ENCODE peak calls at places on chromosome 1, in ten cellular contexts. J is gastrocnemius medialis, M is progenitor cell of endocrine pancreas, U is astrocyte of the cerebellum, D is left lung, P is glutamatergic neuron, N is foreskin keratinocyte, Y is fibroblast of the aortic adventitia, W is ovary, C is HCT116. I is an unnamed sample.
A peak's percentile ranks its signal among the peaks of the same experiment; 100 is the strongest.

GRCh38 chr1:18110598-18110939 is 3.0 kb downstream of the IGSF21 start:
- DNase-seq in W (no peak), M (no peak), J (no peak), P (peak; percentile 40), C (no peak), D (no peak), N (no peak), U (no peak), Y (no peak), I (no peak)

GRCh38 chr1:147080671-147081394 is 91.4 kb downstream of the PRKAB2 start:
- DNase-seq in J (no peak), C (no peak), W (no peak), P (peak; percentile 56), Y (no peak), N (peak; percentile 26), M (no peak), U (no peak), D (no peak), I (no peak)

GRCh38 chr1:27292111-27292510 is 29.9 kb upstream of the TMEM222 start:
- DNase-seq in U (no peak), Y (no peak), P (no peak), D (no peak), W (no peak), M (no peak), C (peak; percentile 6), N (no peak), J (no peak), I (no peak)

GRCh38 chr1:174333437-174333836 is 114.3 kb upstream of the GPR52 start:
- DNase-seq in D (no peak), P (no peak), Y (no peak), M (no peak), W (no peak), U (no peak), J (no peak), N (no peak), C (no peak), I (no peak)

GRCh38 chr1:247576514-247576913 is 11.6 kb upstream of the OR2G2 start:
- DNase-seq in N (no peak), Y (no peak), C (peak; percentile 4), W (no peak), U (no peak), J (no peak), D (no peak), M (no peak), P (no peak), I (no peak)

GRCh38 chr1:64072089-64072835 is 131.2 kb upstream of the UBE2U start:
- DNase-seq in C (no peak), P (no peak), U (peak; percentile 72), W (no peak), M (no peak), D (no peak), Y (peak; percentile 75), N (peak; percentile 56), J (no peak), I (no peak)

GRCh38 chr1:61244114-61244513 is 161.8 kb downstream of the NFIA start:
- DNase-seq in J (no peak), D (no peak), N (no peak), C (peak; percentile 32), U (peak; percentile 98), Y (peak; percentile 94), M (no peak), W (no peak), P (no peak), I (no peak)

GRCh38 chr1:203142684-203143408 is 15.3 kb downstream of the ADORA1 start:
- DNase-seq in M (no peak), P (no peak), U (no peak), Y (no peak), N (no peak), D (no peak), W (no peak), C (no peak), J (no peak), I (no peak)

DNA sequence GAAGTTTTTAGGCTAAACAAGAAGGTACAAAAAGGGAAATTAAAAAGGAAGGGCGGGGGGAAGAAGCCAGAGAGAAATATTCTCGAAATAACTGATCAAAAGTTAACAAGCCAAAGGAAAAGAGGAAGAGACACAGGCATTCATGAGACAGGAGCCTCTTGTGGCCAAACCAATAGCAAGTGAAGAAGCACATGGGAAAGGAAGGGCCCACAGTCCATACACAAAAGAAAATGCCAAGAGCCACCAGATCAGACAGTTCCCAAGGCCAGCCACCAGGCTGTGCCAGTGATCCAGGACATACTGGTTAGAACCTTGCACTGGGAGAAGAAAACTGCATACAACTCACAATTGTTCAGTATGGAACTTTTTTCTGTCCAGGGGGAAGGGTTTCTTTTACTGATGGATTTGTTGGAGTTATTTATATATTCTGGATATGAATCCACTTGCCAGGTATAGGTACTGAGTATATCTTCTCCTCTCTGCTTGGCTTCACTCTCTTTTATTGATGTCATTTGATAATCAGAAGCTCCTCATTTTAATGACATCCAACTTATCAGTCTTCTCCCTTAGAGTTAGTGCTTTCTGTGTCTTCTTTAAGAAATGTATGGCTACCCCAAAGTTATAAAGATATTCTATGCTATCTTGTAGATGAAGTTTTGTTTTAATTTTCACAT is 76.8 kb downstream of the CD46 start:
- DNase-seq in J (peak; percentile 90), P (peak; percentile 54), M (no peak), W (peak; percentile 63), N (peak; percentile 75), Y (peak; percentile 88), U (peak; percentile 63), C (peak; percentile 73), D (peak; percentile 75), I (peak; percentile 79)
- TF ChIP-seq CTCF in J (peak; percentile 93), P (peak; percentile 62), M (peak; percentile 53), W (peak; percentile 68), N (peak; percentile 95), Y (peak; percentile 85), U (peak; percentile 77), C (peak; percentile 83), D (peak; percentile 66), I (peak; percentile 64)

GRCh38 chr1:241817331-241817792 is 30.6 kb upstream of the EXO1 start:
- DNase-seq in W (no peak), P (no peak), C (no peak), U (peak; percentile 44), M (no peak), Y (peak; percentile 60), D (no peak), N (peak; percentile 31), J (no peak), I (no peak)

GRCh38 chr1:241815957-241816356 is 32.0 kb upstream of the EXO1 start:
- DNase-seq in N (no peak), J (no peak), P (no peak), C (no peak), D (no peak), M (no peak), U (no peak), Y (no peak), W (no peak), I (no peak)

GRCh38 chr1:241810769-241811402 is 37.1 kb upstream of the EXO1 start:
- DNase-seq in N (no peak), Y (no peak), J (no peak), C (no peak), D (no peak), M (no peak), W (no peak), U (no peak), P (no peak), I (no peak)

GRCh38 chr1:241817956-241818612 is 29.9 kb upstream of the EXO1 start:
- DNase-seq in D (no peak), M (no peak), C (no peak), Y (no peak), J (no peak), U (no peak), N (no peak), W (no peak), P (no peak), I (no peak)

DNA sequence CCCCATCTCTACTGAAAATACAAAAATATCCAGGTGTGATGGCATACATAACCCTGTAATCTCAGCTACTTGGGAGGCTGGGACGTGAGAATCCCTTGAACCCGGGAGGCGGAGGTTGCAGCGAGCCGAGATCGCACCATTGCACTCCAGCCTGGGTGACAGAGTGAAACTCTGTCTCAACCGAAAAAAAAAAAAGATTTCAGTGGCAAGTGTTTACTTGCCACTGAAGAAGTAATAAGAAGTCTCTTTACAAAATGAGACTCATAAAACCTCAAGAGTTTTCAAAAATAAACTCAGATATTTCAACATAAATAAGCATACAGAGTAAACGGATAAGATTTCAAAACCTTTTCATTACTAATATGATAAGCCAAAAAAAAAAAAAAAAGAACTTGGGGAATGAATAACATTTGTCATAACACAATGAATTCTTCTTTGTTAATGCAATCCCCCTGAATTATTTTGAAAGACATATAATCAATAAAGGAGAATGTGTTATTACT is 34.2 kb upstream of the EXO1 start:
- DNase-seq in U (no peak), P (no peak), Y (no peak), D (no peak), C (no peak), M (no peak), J (no peak), W (no peak), N (no peak), I (no peak)
- TF ChIP-seq CTCF in U (no peak), P (no peak), Y (no peak), D (no peak), C (no peak), M (no peak), J (no peak), W (no peak), N (no peak), I (no peak)

GRCh38 chr1:38013027-38013588 is 574 bp downstream of the UTP11 start:
- DNase-seq in U (no peak), D (peak; percentile 32), P (no peak), N (no peak), W (no peak), J (peak; percentile 92), C (no peak), M (no peak), Y (peak; percentile 61), I (no peak)

GRCh38 chr1:38009841-38010180 is 2.7 kb upstream of the UTP11 start:
- DNase-seq in N (no peak), J (peak; percentile 39), M (no peak), W (peak; percentile 12), D (no peak), Y (no peak), U (no peak), C (no peak), P (no peak), I (no peak)

GRCh38 chr1:38015978-38016640 is 3.6 kb downstream of the UTP11 start:
- DNase-seq in P (no peak), N (no peak), J (peak; percentile 97), U (no peak), D (peak; percentile 9), Y (peak; percentile 83), W (no peak), M (no peak), C (no peak), I (no peak)

GRCh38 chr1:38014724-38015424 is 2.3 kb downstream of the UTP11 start:
- DNase-seq in U (no peak), P (no peak), J (peak; percentile 82), N (no peak), M (no peak), D (peak; percentile 13), Y (no peak), C (no peak), W (no peak), I (no peak)

DNA sequence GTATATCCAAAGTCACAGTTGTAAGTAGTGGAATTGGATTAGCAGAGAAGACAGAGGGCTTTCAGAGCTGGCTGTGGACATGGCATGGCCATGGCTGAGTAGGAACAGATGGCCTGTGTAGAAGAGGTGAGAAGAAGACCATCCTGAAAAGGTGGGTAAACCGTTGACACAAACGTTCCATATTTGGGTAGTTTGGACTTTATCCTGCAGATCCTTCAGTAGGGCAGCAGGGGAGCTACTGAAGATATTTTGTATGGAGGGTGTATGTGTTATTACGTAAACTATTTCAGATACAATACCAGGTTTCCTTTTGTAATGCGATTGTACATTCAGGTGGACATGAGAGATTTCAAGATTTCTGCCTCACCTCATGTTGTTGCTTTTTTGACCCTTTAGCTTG is 1.6 kb downstream of the UTP11 start:
- DNase-seq in W (no peak), J (no peak), C (no peak), N (no peak), M (no peak), U (no peak), Y (no peak), P (no peak), D (no peak), I (no peak)
- TF ChIP-seq CTCF in W (no peak), J (no peak), C (no peak), N (peak; percentile 13), M (no peak), U (peak; percentile 21), Y (peak; percentile 30), P (no peak), D (no peak), I (peak; percentile 33)

DNA sequence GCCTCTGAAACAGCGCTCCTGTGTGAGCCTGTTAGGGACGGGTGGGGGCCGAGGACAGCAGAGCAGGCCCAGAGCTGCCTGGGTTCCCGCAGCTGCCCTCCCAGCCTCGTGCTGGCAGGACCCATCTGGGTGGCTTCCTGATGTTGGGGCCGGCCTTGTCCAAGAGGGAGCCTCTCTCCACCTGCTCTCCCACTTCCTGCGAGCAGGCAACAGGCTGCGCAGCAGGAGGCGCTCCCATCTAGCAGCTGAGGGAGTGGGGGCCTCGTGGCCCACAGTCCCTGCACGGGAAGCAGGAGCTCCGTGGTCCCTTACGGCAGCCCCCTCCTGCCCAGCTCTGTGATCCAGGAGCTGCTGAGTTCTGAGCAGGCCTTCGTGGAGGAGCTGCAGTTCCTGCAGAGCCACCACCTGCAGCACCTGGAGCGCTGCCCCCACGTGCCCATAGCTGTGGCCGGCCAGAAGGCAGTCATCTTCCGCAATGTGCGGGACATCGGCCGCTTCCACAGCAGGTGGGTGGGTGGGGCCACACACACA is 68.0 kb downstream of the TRIM11 start:
- DNase-seq in U (no peak), P (peak; percentile 11), Y (no peak), W (no peak), C (no peak), M (no peak), J (peak; percentile 50), N (no peak), D (no peak), I (no peak)
- TF ChIP-seq CTCF in U (no peak), P (no peak), Y (no peak), W (no peak), C (no peak), M (no peak), J (no peak), N (no peak), D (no peak), I (no peak)

I was measured in endothelial cell.